ENCODE peak calls at places on chromosomes 5 and 9, in seven cellular contexts. O is HCT116; D is mesenteric fat pad; R is activated T-cell treated with anti-CD3 and anti-CD28 coated beads, Interleukin-2, amount 50 U/mL, for 1 hour; K is NCI-H1092; Y is substantia nigra; J is iPS DF 6.9. S is an unnamed sample.

GRCh38 chr9:134641173-134641985 is at the start of gene COL5A1:
- DNase-seq in O (no peak), D (peak), R (peak), K (peak), Y (peak), J (peak), S (peak)

GRCh38 chr5:173155912-173156311 is 11.6 kb downstream of the BNIP1 start:
- DNase-seq in O (no peak), D (peak), R (no peak), K (no peak), Y (peak), J (no peak), S (peak)

GRCh38 chr5:44646016-44646415 is 162.7 kb upstream of the MRPS30 start:
- DNase-seq in O (no peak), D (no peak), R (no peak), K (no peak), Y (no peak), J (no peak), S (no peak)

GRCh38 chr5:131366428-131366827 is 102.6 kb downstream of the CDC42SE2 start:
- DNase-seq in O (no peak), D (no peak), R (no peak), K (no peak), Y (no peak), J (no peak), S (no peak)

GRCh38 chr5:107294151-107294550 is 376.6 kb downstream of the EFNA5 start:
- DNase-seq in O (no peak), D (no peak), R (no peak), K (no peak), Y (no peak), J (no peak), S (no peak)

GRCh38 chr9:82531795-82532194 is 531.1 kb downstream of the RASEF start:
- DNase-seq in O (no peak), D (no peak), R (no peak), K (no peak), Y (no peak), J (no peak), S (no peak)

GRCh38 chr9:133251773-133252172 is 23.2 kb downstream of the ABO start:
- DNase-seq in O (no peak), D (no peak), R (no peak), K (no peak), Y (no peak), J (no peak), S (no peak)

GRCh38 chr5:159536626-159537025 is 206.3 kb upstream of the IL12B start:
- DNase-seq in O (no peak), D (no peak), R (no peak), K (no peak), Y (no peak), J (no peak), S (no peak)